ENCODE peak calls at places on chromosomes 1 and 21, in nine cellular contexts. J is AG08395; W is EL; R is progenitor cell of endocrine pancreas; F is activated CD8-positive, alpha-beta memory T cell treated with anti-CD3 and anti-CD28 coated beads for 4 hours; I is dermis blood vessel endothelial cell; K is lung; A is neuronal stem cell; U is NCI-H526. E is an unnamed sample.

GRCh38 chr1:230090194-230090711 is 23.2 kb downstream of the GALNT2 start:
- DNase-seq in U (no peak), K (no peak), J (peak), A (no peak), W (peak), R (no peak), I (no peak), F (no peak), E (peak)

GRCh38 chr1:62407398-62408009 is 29.3 kb upstream of the USP1 start:
- DNase-seq in U (peak), I (peak), W (peak), F (no peak), J (peak), A (peak), K (no peak), R (no peak), E (peak)

GRCh38 chr1:1168451-1169411 is 4.9 kb upstream of the TTLL10 start:
- DNase-seq in K (no peak), R (no peak), F (no peak), U (no peak), A (no peak), W (no peak), I (no peak), J (no peak), E (no peak)

GRCh38 chr21:38468989-38469388 is 29.3 kb downstream of the ERG start:
- DNase-seq in I (no peak), A (no peak), K (no peak), F (no peak), U (peak), J (peak), R (no peak), W (peak), E (no peak)

GRCh38 chr1:54619749-54620148 is 3.6 kb downstream of the FAM151A start:
- DNase-seq in J (no peak), F (no peak), R (no peak), I (no peak), K (no peak), U (no peak), W (no peak), A (no peak), E (no peak)

GRCh38 chr1:85581802-85582686 is 1.5 kb downstream of the CCN1 start:
- DNase-seq in K (peak), W (peak), U (peak), F (no peak), A (no peak), R (no peak), I (peak), J (no peak), E (peak)

GRCh38 chr21:32813265-32813903 is 41.8 kb upstream of the PAXBP1 start:
- DNase-seq in U (peak), A (peak), J (no peak), F (no peak), K (no peak), I (peak), W (no peak), R (peak), E (no peak)

GRCh38 chr1:43005460-43006351 is 47.0 kb upstream of the SLC2A1 start:
- DNase-seq in A (peak), R (no peak), F (no peak), U (no peak), J (no peak), I (no peak), K (no peak), W (no peak), E (no peak)

GRCh38 chr1:86061660-86062059 is 94.9 kb downstream of the COL24A1 start:
- DNase-seq in K (no peak), J (no peak), A (no peak), I (no peak), F (no peak), W (no peak), U (no peak), R (no peak), E (peak)

GRCh38 chr1:228448372-228448771 is 31.7 kb upstream of the TRIM17 start:
- DNase-seq in R (no peak), K (no peak), F (no peak), W (no peak), U (no peak), J (no peak), A (no peak), I (no peak), E (no peak)

GRCh38 chr1:175078629-175079028 is 11.0 kb downstream of the TNN start:
- DNase-seq in W (no peak), U (no peak), F (no peak), J (no peak), K (no peak), R (no peak), A (no peak), I (no peak), E (no peak)

GRCh38 chr1:43930168-43930948 is 3.2 kb upstream of the ARTN start:
- DNase-seq in A (no peak), K (no peak), W (no peak), I (peak), R (no peak), J (no peak), U (peak), F (no peak), E (no peak)

GRCh38 chr1:190475394-190476250 is 2.0 kb downstream of the BRINP3 start:
- DNase-seq in I (no peak), U (no peak), A (no peak), W (peak), K (no peak), R (no peak), F (no peak), J (no peak), E (peak)

GRCh38 chr1:167121375-167122120 is 27.7 kb downstream of the STYXL2 start:
- DNase-seq in I (peak), U (peak), W (peak), A (no peak), F (no peak), K (peak), J (peak), R (peak), E (no peak)